ENCODE peak calls at places on chromosomes 6 and 20, in ten cellular contexts. Y is thoracic aorta, S is lung, P is GM12865, D is lower leg skin, Q is omental fat pad, V is GM13976, F is fibroblast of pulmonary artery, Z is HepG2, K is fibroblast of mammary gland. N is an unnamed sample.

GRCh38 chr6:151391021-151391470 is 313 bp downstream of the ZBTB2 start:
- DNase-seq in F (peak; percentile 71), D (peak; percentile 95), Y (peak; percentile 25), K (peak; percentile 55), Z (peak; percentile 52), V (peak; percentile 80), S (peak; percentile 83), P (peak; percentile 86), Q (peak; percentile 35), N (peak; percentile 79)

GRCh38 chr20:34302312-34302722 is 838 bp downstream of the AHCY start:
- DNase-seq in D (no peak), Q (no peak), K (peak; percentile 50), Z (peak; percentile 39), F (peak; percentile 31), P (peak; percentile 27), Y (no peak), S (no peak), V (no peak), N (no peak)

GRCh38 chr6:2875840-2876207 is 27.3 kb downstream of the SERPINB9 start:
- DNase-seq in V (peak; percentile 72), D (no peak), K (no peak), F (no peak), Z (no peak), Q (no peak), Y (no peak), P (no peak), S (peak; percentile 41), N (peak; percentile 22)

GRCh38 chr20:13749811-13750210 is 34.9 kb downstream of the ESF1 start:
- DNase-seq in P (no peak), Q (no peak), Y (no peak), Z (no peak), F (no peak), V (no peak), D (no peak), K (no peak), S (no peak), N (no peak)

GRCh38 chr20:841568-842546 is 8.3 kb downstream of the FAM110A start:
- DNase-seq in F (no peak), Q (no peak), Y (no peak), Z (no peak), D (peak; percentile 88), K (no peak), V (no peak), S (peak; percentile 71), P (no peak), N (peak; percentile 23)

GRCh38 chr6:31020057-31020456 is 9.8 kb downstream of the MUC22 start:
- DNase-seq in D (no peak), K (no peak), Z (no peak), S (no peak), F (no peak), P (no peak), Q (no peak), Y (no peak), V (no peak), N (no peak)

GRCh38 chr20:17645010-17645409 is 37.0 kb downstream of the RRBP1 start:
- DNase-seq in V (no peak), D (no peak), Q (no peak), S (no peak), K (no peak), Z (no peak), F (no peak), Y (no peak), P (no peak), N (no peak)

GRCh38 chr6:31339210-31339609 is 17.8 kb downstream of the HLA-B start:
- DNase-seq in P (peak; percentile 22), F (no peak), S (no peak), Z (no peak), Y (no peak), V (no peak), Q (no peak), K (no peak), D (no peak), N (no peak)

GRCh38 chr6:44113396-44113795 is 13.9 kb downstream of the MRPL14 start:
- DNase-seq in Z (no peak), K (no peak), V (no peak), Y (no peak), S (no peak), Q (no peak), F (no peak), D (no peak), P (no peak), N (no peak)
- TF ChIP-seq CTCF in Z (peak; percentile 32), K (peak; percentile 25), V (no peak), Y (no peak), S (no peak), Q (no peak), F (peak; percentile 29), D (no peak), P (peak; percentile 13), N (peak; percentile 6)

GRCh38 chr6:163712569-163712966 is 298.1 kb downstream of the QKI start:
- DNase-seq in S (no peak), P (no peak), K (peak; percentile 54), F (no peak), Q (no peak), V (no peak), Y (no peak), Z (no peak), D (peak; percentile 82), N (no peak)

GRCh38 chr6:163711071-163711470 is 296.6 kb downstream of the QKI start:
- DNase-seq in Z (no peak), P (no peak), F (no peak), Y (no peak), V (no peak), D (peak; percentile 76), Q (no peak), S (no peak), K (peak; percentile 3), N (no peak)

GRCh38 chr6:163710552-163710951 is 296.0 kb downstream of the QKI start:
- DNase-seq in K (no peak), Q (no peak), Y (no peak), P (no peak), V (no peak), S (no peak), D (peak; percentile 87), F (no peak), Z (no peak), N (no peak)

GRCh38 chr6:163712981-163713380 is 298.5 kb downstream of the QKI start:
- DNase-seq in D (peak; percentile 76), P (no peak), Z (no peak), Y (no peak), K (no peak), F (no peak), S (no peak), Q (no peak), V (no peak), N (no peak)

DNA sequence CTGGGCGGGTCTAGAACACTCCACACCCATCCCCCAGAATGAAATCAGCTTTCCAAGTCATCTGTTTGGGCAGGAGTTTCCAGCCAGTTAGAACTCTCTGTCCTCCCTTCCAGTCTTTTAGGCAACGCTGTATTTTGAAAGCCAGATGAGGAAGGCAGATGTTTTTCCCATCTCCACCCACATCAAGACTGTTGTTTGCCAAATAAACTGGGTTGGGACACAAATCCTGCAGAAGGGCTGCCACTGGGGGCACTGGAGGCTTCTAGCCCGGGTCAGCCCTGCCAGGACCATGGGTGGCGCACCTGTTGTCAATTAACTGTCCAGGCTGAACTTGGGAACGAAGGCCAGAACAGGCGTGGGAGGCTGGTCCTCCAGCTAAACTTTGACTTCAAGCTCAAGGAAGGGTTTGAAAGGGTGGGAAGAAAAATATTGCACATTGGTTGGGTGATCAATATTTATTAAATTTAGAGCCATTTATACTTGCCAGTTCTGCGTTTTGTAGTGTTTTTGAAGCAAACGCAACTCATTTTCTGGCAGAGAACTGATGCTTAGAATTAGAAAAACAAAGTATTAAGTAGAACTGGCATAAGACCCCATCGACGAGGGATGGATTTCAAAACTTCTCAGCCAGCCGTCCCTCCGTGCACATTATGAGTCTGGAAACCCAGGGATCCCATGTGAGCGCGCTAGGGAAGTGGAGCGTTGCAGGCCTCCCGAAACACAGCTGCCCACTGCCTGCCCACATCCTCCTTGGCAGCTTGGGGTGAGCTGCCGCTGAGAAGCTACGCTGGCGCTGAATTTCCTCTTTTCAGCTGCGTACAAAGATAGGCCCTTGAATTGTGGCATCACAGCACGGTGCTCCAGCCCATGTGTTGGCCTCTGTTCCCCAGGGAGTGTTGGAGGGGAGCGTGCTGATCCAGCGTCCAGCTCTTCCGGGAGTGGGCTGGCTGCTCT is 297.4 kb downstream of the QKI start:
- DNase-seq in D (peak; percentile 97), Z (peak; percentile 11), S (peak; percentile 49), P (peak; percentile 79), K (peak; percentile 97), Y (no peak), V (no peak), Q (no peak), F (no peak), N (no peak)
- TF ChIP-seq CTCF in D (no peak), Z (peak; percentile 9), S (no peak), P (peak; percentile 14), K (peak; percentile 57), Y (no peak), V (peak; percentile 3), Q (no peak), F (no peak), N (no peak)

DNA sequence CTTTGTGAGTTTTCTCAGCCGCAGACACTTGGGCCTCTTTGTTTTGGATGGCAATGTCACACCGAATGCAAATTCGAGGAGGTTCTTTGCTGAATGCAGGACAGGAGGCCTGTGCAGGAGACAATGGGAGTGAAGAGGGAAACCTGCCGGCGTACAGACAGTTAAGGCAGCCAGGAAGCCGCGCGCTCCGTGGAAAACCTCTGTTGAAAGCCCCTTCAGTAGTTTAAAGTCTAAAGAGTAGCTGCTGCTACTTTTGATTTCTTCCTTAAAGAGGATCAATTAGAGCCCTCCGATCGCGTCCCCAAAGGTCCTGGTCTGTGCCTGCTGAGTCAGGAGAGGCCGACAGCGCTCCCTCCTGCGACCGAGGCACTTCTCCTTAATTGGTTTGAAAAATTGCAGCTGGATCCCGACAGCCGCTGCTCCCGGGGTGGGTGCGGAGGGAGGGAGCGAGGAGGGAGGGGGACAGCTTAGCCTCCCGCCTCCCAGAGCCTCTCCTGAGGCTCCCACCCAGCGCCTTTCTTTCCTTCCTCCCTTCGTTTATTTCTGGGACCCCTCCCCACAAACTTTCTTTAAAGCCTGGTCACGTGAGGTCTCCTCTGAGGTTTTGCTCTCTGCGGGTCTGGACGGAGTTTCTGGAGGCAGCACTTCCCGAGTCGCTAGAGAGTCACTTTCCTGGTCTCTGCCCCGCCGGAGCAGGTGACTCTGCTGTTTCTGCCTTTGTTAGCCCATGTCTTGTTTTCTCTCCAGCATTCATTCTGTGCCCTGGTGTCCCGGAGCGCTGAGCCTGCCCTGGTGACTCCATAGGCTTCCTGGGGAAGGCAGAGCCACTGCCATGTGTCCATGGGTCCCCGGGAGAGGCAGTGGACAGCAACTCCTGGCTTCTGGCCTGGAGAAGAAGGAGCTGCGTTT is 22.3 kb upstream of the RPP40 start:
- DNase-seq in Z (peak; percentile 35), K (peak; percentile 33), S (no peak), F (peak; percentile 57), V (no peak), D (peak; percentile 91), P (no peak), Q (no peak), Y (no peak), N (peak; percentile 63)
- TF ChIP-seq CTCF in Z (peak; percentile 26), K (no peak), S (no peak), F (peak; percentile 20), V (no peak), D (no peak), P (no peak), Q (no peak), Y (no peak), N (no peak)

DNA sequence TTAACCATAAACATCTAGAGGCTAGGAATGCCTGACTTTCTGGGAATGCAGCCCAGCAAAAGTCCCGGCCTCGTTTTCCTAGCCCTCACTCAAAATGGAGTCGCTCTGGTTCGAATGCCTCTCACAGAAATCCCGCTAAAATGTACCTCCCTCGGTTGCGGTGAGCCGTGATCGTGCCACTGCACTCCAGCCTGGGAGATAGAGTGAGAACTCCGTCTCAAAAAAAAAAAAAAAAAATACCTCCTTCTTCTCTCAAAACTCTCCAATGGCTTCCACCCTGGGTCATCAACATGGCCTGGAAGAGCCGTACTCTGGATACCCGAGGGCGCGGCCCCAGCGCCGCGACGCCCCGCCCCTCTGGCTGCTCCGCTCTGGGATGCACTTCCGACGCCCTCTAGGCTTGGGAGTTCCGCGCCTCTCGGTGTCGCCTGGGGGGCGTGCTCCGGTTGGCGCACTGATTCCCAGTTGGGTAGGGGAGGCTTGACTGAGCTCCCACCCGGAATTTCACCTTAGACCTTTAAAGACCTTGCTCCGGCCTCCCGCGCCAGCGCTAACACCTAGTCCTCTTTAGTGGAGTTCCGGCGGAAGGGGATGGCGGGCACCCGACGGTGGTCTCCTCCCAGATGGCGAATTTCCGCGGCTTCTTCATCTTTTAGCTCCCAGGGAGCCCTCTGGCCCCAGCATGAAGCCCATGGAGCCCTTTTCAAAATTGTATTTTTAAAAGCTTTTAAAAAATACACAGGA is 12.3 kb downstream of the HMGN4 start:
- DNase-seq in K (peak; percentile 57), V (peak; percentile 68), F (peak; percentile 43), Z (peak; percentile 88), Q (no peak), S (no peak), P (peak; percentile 80), Y (no peak), D (no peak), N (peak; percentile 81)
- TF ChIP-seq CTCF in K (peak; percentile 11), V (peak; percentile 5), F (no peak), Z (peak; percentile 68), Q (no peak), S (no peak), P (no peak), Y (no peak), D (no peak), N (no peak)